ENCODE peak calls at places on chromosomes 5 and 9, in seven cellular contexts. F is uterus; R is CD4-positive, alpha-beta T cell; L is substantia nigra; X is hippocampal formation; B is cerebellar nuclear complex; U is stimulated activated CD4-positive, alpha-beta T cell treated with anti-CD3 and anti-CD28 coated beads, Interleukin-15, amount 100 ng/mL, for 24 hours. C is an unnamed sample.

GRCh38 chr9:88722753-88723152 is 187.8 kb downstream of the NXNL2 start:
- DNase-seq in F (no peak), R (no peak), L (no peak), X (no peak), B (no peak), U (no peak), C (no peak)

GRCh38 chr5:143400541-143401252 is 2.8 kb downstream of the NR3C1 start:
- DNase-seq in F (no peak), R (no peak), L (peak), X (no peak), B (no peak), U (no peak), C (no peak)

GRCh38 chr9:136865768-136866103 is 372 bp downstream of the EDF1 start:
- DNase-seq in F (peak), R (no peak), L (no peak), X (no peak), B (no peak), U (no peak), C (no peak)

GRCh38 chr9:76818271-76818670 is 54.0 kb downstream of the PCA3 start:
- DNase-seq in F (peak), R (no peak), L (no peak), X (peak), B (no peak), U (peak), C (no peak)

GRCh38 chr5:22709743-22710142 is 143.4 kb downstream of the CDH12 start:
- DNase-seq in F (no peak), R (no peak), L (no peak), X (no peak), B (no peak), U (no peak), C (no peak)

GRCh38 chr9:128369024-128369706 is 2.0 kb upstream of the URM1 start:
- DNase-seq in F (no peak), R (no peak), L (no peak), X (no peak), B (no peak), U (no peak), C (no peak)

GRCh38 chr5:132053483-132053882 is 7.0 kb upstream of the IL3 start:
- DNase-seq in F (no peak), R (no peak), L (no peak), X (no peak), B (no peak), U (no peak), C (no peak)

GRCh38 chr5:97096096-97096648 is 46.2 kb downstream of the LIX1 start:
- DNase-seq in F (no peak), R (no peak), L (no peak), X (peak), B (no peak), U (no peak), C (no peak)

GRCh38 chr5:10073705-10074104 is 176.0 kb downstream of the ATPSCKMT start:
- DNase-seq in F (no peak), R (no peak), L (no peak), X (no peak), B (no peak), U (no peak), C (no peak)

GRCh38 chr5:142894749-142895148 is 124.6 kb downstream of the ARHGAP26 start:
- DNase-seq in F (no peak), R (no peak), L (no peak), X (no peak), B (no peak), U (no peak), C (no peak)

C was measured in GDM1.